ENCODE peak calls at places on chromosomes 13 and 19, in nine cellular contexts. M is pancreas; J is aorta; I is BJ; H is HepG2; K is CD8-positive, alpha-beta T cell; W is stomach; G is PC-3; C is endothelial cell of umbilical vein. U is an unnamed sample.

GRCh38 chr13:75195479-75196111 is 286.4 kb downstream of the TBC1D4 start:
- DNase-seq in C (no peak), H (no peak), J (no peak), G (no peak), W (no peak), M (no peak), I (no peak), K (no peak), U (no peak)

GRCh38 chr19:30856786-30857185 is 484.6 kb downstream of the ZNF536 start:
- DNase-seq in H (no peak), M (no peak), J (no peak), K (no peak), W (no peak), G (no peak), C (no peak), I (no peak), U (no peak)

GRCh38 chr13:97945792-97946419 is 7.6 kb upstream of the IPO5 start:
- DNase-seq in W (no peak), J (no peak), H (no peak), M (no peak), I (no peak), G (peak; percentile 43), C (no peak), K (no peak), U (no peak)

GRCh38 chr13:93268327-93269028 is 41.9 kb downstream of the GPC6 start:
- DNase-seq in W (no peak), J (no peak), K (no peak), C (no peak), H (no peak), I (no peak), G (no peak), M (no peak), U (no peak)

GRCh38 chr13:48532146-48532472 is 771 bp downstream of the RCBTB2 start:
- DNase-seq in G (peak; percentile 35), W (no peak), I (peak; percentile 7), M (no peak), H (no peak), C (no peak), K (no peak), J (no peak), U (no peak)

GRCh38 chr19:18153555-18154134 is 682 bp downstream of the PIK3R2 start:
- DNase-seq in K (peak; percentile 16), I (no peak), H (no peak), C (no peak), J (peak; percentile 66), W (no peak), G (no peak), M (peak; percentile 47), U (no peak)

GRCh38 chr13:78712866-78713265 is 53.9 kb upstream of the OBI1 start:
- DNase-seq in M (no peak), H (no peak), K (no peak), I (no peak), G (no peak), C (no peak), W (no peak), J (no peak), U (no peak)

GRCh38 chr13:106911602-106912001 is 343.7 kb upstream of the ARGLU1 start:
- DNase-seq in H (no peak), W (no peak), K (no peak), C (no peak), J (no peak), G (no peak), M (no peak), I (no peak), U (no peak)

GRCh38 chr19:5207806-5208205 is 132.8 kb downstream of the PTPRS start:
- DNase-seq in C (no peak), J (no peak), M (no peak), K (no peak), W (no peak), I (no peak), G (no peak), H (no peak), U (no peak)

GRCh38 chr19:5205388-5205787 is 135.2 kb downstream of the PTPRS start:
- DNase-seq in G (no peak), W (no peak), I (no peak), M (no peak), J (no peak), C (no peak), H (no peak), K (no peak), U (no peak)

GRCh38 chr19:5205937-5206750 is 134.5 kb downstream of the PTPRS start:
- DNase-seq in I (no peak), W (no peak), M (no peak), J (no peak), C (no peak), G (no peak), H (no peak), K (no peak), U (no peak)

GRCh38 chr19:5204212-5204611 is 136.4 kb downstream of the PTPRS start:
- DNase-seq in G (no peak), W (no peak), K (no peak), J (no peak), H (no peak), I (no peak), M (no peak), C (no peak), U (no peak)

DNA sequence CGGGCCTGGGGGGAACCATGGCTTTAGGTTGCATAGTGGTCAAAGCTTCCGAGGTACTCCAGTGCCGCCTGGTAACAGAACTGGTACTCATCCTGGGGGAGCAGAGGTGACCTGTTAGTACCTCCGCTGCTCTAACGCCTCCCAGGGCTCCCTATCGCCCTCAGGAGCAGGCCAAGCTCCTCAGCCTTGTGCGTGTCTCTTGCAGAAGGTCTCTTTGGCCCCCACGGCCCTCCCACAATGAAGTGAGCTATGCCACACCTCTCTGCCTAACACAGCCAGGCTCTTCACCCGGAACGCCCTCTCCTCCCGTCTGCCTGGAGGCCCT is 133.9 kb downstream of the PTPRS start:
- DNase-seq in J (no peak), K (no peak), C (no peak), I (no peak), M (no peak), W (no peak), G (no peak), H (no peak), U (no peak)
- H3K36me3 ChIP-seq in J (peaks cover 4% of the 10 kb centered on the region), K (no peaks in the 10 kb centered on the region), C (no peaks in the 10 kb centered on the region), I (peaks cover 33% of the 10 kb centered on the region), M (peaks cover 17% of the 10 kb centered on the region), W (peaks cover 64% of the 10 kb centered on the region), G (peaks cover 39% of the 10 kb centered on the region), H (peaks cover 24% of the 10 kb centered on the region), U (peaks cover 20% of the 10 kb centered on the region)

GRCh38 chr19:50998686-50999085 is 2.7 kb downstream of the KLK8 start:
- DNase-seq in M (no peak), H (no peak), W (no peak), J (no peak), K (no peak), C (no peak), G (no peak), I (no peak), U (no peak)

GRCh38 chr19:51001495-51001894 is at the start of gene KLK8:
- DNase-seq in M (no peak), C (no peak), G (no peak), J (no peak), W (no peak), K (no peak), H (no peak), I (no peak), U (no peak)

GRCh38 chr19:51002101-51002532 is 713 bp upstream of the KLK8 start:
- DNase-seq in C (no peak), J (no peak), M (no peak), G (no peak), W (no peak), H (no peak), I (no peak), K (no peak), U (no peak)

GRCh38 chr19:51000981-51001380 is 423 bp downstream of the KLK8 start:
- DNase-seq in I (no peak), C (no peak), G (no peak), W (no peak), H (no peak), K (no peak), M (no peak), J (no peak), U (no peak)

DNA sequence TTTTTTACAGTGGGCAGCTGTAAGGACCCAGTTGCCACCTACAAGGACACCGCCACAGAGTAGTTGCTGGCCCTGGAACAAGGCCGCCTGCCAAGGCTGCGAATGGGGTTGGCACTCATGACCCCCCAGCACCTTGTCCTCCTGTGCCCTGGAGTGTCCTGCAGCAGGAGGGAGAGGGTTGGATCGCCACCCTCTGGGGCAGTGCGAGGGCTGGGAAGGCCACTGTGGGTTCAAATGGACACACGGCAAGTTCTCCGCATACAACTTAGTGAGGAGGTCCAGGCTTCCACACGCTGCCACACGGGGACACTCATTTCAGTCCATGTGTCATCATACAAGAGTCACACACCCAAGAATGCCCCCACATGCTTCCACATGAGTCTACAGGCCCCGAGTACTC is 978 bp downstream of the KLK8 start:
- DNase-seq in C (no peak), H (no peak), W (no peak), I (no peak), G (no peak), K (no peak), M (no peak), J (no peak), U (no peak)
- H3K36me3 ChIP-seq in C (no peaks in the 10 kb centered on the region), H (no peaks in the 10 kb centered on the region), W (no peaks in the 10 kb centered on the region), I (no peaks in the 10 kb centered on the region), G (no peaks in the 10 kb centered on the region), K (no peaks in the 10 kb centered on the region), M (no peaks in the 10 kb centered on the region), J (no peaks in the 10 kb centered on the region), U (no peaks in the 10 kb centered on the region)

DNA sequence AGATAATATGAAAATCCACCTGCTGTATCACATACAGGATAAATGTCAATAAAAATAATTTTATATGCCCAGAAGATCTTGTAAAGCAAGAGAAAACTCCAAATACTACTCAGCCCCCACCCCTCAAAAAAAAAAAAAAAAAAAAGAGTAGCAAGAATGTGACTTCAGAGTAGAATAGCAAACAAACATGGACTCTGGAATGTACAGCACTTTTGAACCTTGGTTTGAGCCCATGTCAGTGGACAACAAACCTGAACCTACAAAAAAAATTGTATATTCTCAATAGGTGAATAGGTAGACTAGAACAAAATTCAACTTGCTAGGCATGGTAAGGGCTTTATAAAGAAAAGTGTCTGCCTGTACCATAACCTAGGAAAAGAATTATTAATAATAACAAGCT is 428.0 kb downstream of the SLITRK6 start:
- DNase-seq in C (no peak), J (no peak), W (no peak), I (no peak), H (peak; percentile 57), K (no peak), M (no peak), G (no peak), U (no peak)
- H3K36me3 ChIP-seq in C (no peaks in the 10 kb centered on the region), J (no peaks in the 10 kb centered on the region), W (no peaks in the 10 kb centered on the region), I (no peaks in the 10 kb centered on the region), H (no peaks in the 10 kb centered on the region), K (no peaks in the 10 kb centered on the region), M (no peaks in the 10 kb centered on the region), G (no peaks in the 10 kb centered on the region), U (no peaks in the 10 kb centered on the region)

GRCh38 chr19:40804783-40805242 is 5.8 kb downstream of the EGLN2 start:
- DNase-seq in W (peak; percentile 73), C (no peak), I (no peak), J (no peak), M (no peak), K (no peak), H (no peak), G (no peak), U (peak; percentile 64)

GRCh38 chr19:40807147-40808020 is 8.4 kb downstream of the EGLN2 start:
- DNase-seq in J (no peak), G (peak; percentile 49), M (no peak), H (peak; percentile 49), C (no peak), W (no peak), K (no peak), I (no peak), U (peak; percentile 70)

GRCh38 chr19:40805258-40805868 is 6.4 kb downstream of the EGLN2 start:
- DNase-seq in W (peak; percentile 73), H (no peak), K (peak; percentile 59), C (no peak), I (no peak), M (peak; percentile 67), J (no peak), G (no peak), U (no peak)

GRCh38 chr19:40808021-40808325 is 9.0 kb downstream of the EGLN2 start:
- DNase-seq in H (no peak), I (no peak), J (no peak), M (no peak), K (no peak), G (no peak), C (no peak), W (no peak), U (no peak)

GRCh38 chr19:40806385-40807146 is 7.6 kb downstream of the EGLN2 start:
- DNase-seq in W (peak; percentile 62), G (no peak), C (peak; percentile 99), H (peak; percentile 66), M (peak; percentile 41), I (peak; percentile 86), K (peak; percentile 68), J (peak; percentile 85), U (peak; percentile 86)
- H3K36me3 ChIP-seq in W (peaks cover 37% of the 10 kb centered on the region), G (peaks cover 6% of the 10 kb centered on the region), C (peaks cover 40% of the 10 kb centered on the region), H (peaks cover 15% of the 10 kb centered on the region), M (no peaks in the 10 kb centered on the region), I (peaks cover 30% of the 10 kb centered on the region), K (peaks cover 18% of the 10 kb centered on the region), J (no peaks in the 10 kb centered on the region), U (peaks cover 65% of the 10 kb centered on the region)